ENCODE peak calls at places on chromosome 12, in ten cellular contexts. Y, J, O, C, Z, X, E, S, D and L are unnamed samples.

GRCh38 chr12:92538970-92539749 is 163.6 kb upstream of the PLEKHG7 start:
- DNase-seq in Z (peak; percentile 85), Y (peak; percentile 47), J (no peak), O (peak; percentile 26), S (peak; percentile 63), D (no peak), C (peak; percentile 6), E (no peak), X (peak; percentile 37), L (no peak)

GRCh38 chr12:46402451-46402850 is 29.9 kb upstream of the SLC38A2 start:
- DNase-seq in E (no peak), C (peak; percentile 86), J (peak; percentile 76), D (no peak), Z (peak; percentile 86), S (no peak), O (no peak), Y (no peak), X (peak; percentile 55), L (no peak)

GRCh38 chr12:41188058-41188840 is at the start of gene PDZRN4:
- DNase-seq in D (no peak), Y (no peak), Z (no peak), S (no peak), J (no peak), E (no peak), X (no peak), C (no peak), O (peak; percentile 40), L (no peak)

GRCh38 chr12:50132505-50133135 is 20.6 kb downstream of the COX14 start:
- DNase-seq in C (peak; percentile 16), O (peak; percentile 59), E (no peak), S (no peak), J (no peak), X (peak; percentile 25), Y (no peak), D (peak; percentile 58), Z (no peak), L (no peak)

GRCh38 chr12:121990692-121991603 is 30.7 kb upstream of the BCL7A start:
- DNase-seq in C (peak; percentile 24), X (no peak), D (peak; percentile 40), Z (no peak), E (peak; percentile 55), O (no peak), S (no peak), Y (no peak), J (no peak), L (no peak)

GRCh38 chr12:31317471-31318397 is 8.2 kb downstream of the SINHCAF start:
- DNase-seq in O (no peak), E (no peak), S (no peak), D (no peak), J (no peak), Y (no peak), X (no peak), C (no peak), Z (no peak), L (no peak)

GRCh38 chr12:29569392-29569791 is 71.9 kb upstream of the OVCH1 start:
- DNase-seq in Y (no peak), Z (no peak), X (no peak), E (no peak), O (no peak), D (no peak), C (no peak), S (no peak), J (no peak), L (no peak)

GRCh38 chr12:106288510-106289195 is 13.9 kb upstream of the TCP11L2 start:
- DNase-seq in S (peak; percentile 65), C (peak; percentile 91), Z (peak; percentile 86), O (peak; percentile 70), J (peak; percentile 81), E (peak; percentile 60), D (no peak), X (peak; percentile 29), Y (peak; percentile 76), L (no peak)

GRCh38 chr12:97535582-97535981 is 73.0 kb downstream of the RMST start:
- DNase-seq in O (no peak), J (no peak), Z (no peak), C (no peak), Y (no peak), X (no peak), D (no peak), E (no peak), S (no peak), L (no peak)

GRCh38 chr12:113259499-113259953 is 38.3 kb downstream of the TPCN1 start:
- DNase-seq in D (peak; percentile 90), J (no peak), C (peak; percentile 3), O (peak; percentile 30), X (no peak), Y (no peak), S (no peak), Z (no peak), E (no peak), L (peak; percentile 59)

GRCh38 chr12:113200016-113200797 is 14.7 kb downstream of the RITA1 start:
- DNase-seq in X (no peak), Z (no peak), Y (no peak), O (no peak), C (no peak), E (no peak), D (no peak), J (no peak), S (no peak), L (no peak)

GRCh38 chr12:66061557-66062279 is 68.8 kb downstream of the LLPH start:
- DNase-seq in S (no peak), Z (no peak), Y (no peak), J (no peak), D (no peak), E (no peak), O (no peak), C (no peak), X (no peak), L (no peak)